ENCODE peak calls at places on chromosome 11, in five cellular contexts. S is heart left ventricle, R is left ventricle myocardium inferior, X is stomach, L is mesenchymal stem cell. Z is an unnamed sample.

GRCh38 chr11:72614381-72614780 is 59.8 kb downstream of the PDE2A start:
- DNase-seq in R (no peak), S (no peak), X (no peak), L (no peak), Z (no peak)

GRCh38 chr11:6475936-6476335 is 2.2 kb upstream of the TRIM3 start:
- DNase-seq in L (peak; percentile 17), S (no peak), X (peak; percentile 72), R (no peak), Z (no peak)

GRCh38 chr11:35302388-35302787 is 117.0 kb downstream of the SLC1A2 start:
- DNase-seq in X (no peak), L (no peak), R (no peak), S (no peak), Z (peak; percentile 30)

GRCh38 chr11:59658036-59658435 is 10.8 kb downstream of the PATL1 start:
- DNase-seq in X (no peak), S (no peak), L (no peak), R (no peak), Z (no peak)

GRCh38 chr11:76803023-76803422 is 19.9 kb downstream of the TSKU start:
- DNase-seq in L (peak; percentile 86), X (no peak), R (no peak), S (peak; percentile 44), Z (no peak)

GRCh38 chr11:72330131-72330727 is 86.3 kb upstream of the PHOX2A start:
- DNase-seq in S (no peak), X (no peak), L (no peak), R (no peak), Z (no peak)

GRCh38 chr11:7421136-7421535 is 64.2 kb upstream of the OLFML1 start:
- DNase-seq in X (no peak), S (no peak), R (no peak), L (no peak), Z (no peak)

GRCh38 chr11:79244175-79244804 is 196.5 kb downstream of the TENM4 start:
- DNase-seq in L (peak; percentile 75), X (no peak), R (no peak), S (no peak), Z (peak; percentile 22)

GRCh38 chr11:103903621-103904323 is 132.7 kb upstream of the DDI1 start:
- DNase-seq in L (no peak), X (no peak), R (no peak), S (no peak), Z (no peak)

GRCh38 chr11:29231991-29232390 is 784.8 kb downstream of the KCNA4 start:
- DNase-seq in R (no peak), L (no peak), S (no peak), X (no peak), Z (no peak)

GRCh38 chr11:77155082-77155475 is 27.0 kb downstream of the MYO7A start:
- DNase-seq in L (no peak), R (no peak), S (no peak), X (no peak), Z (no peak)

GRCh38 chr11:123351375-123351774 is 78.7 kb upstream of the GRAMD1B start:
- DNase-seq in L (no peak), X (no peak), R (peak; percentile 48), S (no peak), Z (no peak)

GRCh38 chr11:64849600-64850356 is 5.3 kb upstream of the CDC42BPG start:
- DNase-seq in L (no peak), R (peak; percentile 70), X (no peak), S (no peak), Z (peak; percentile 54)

GRCh38 chr11:119684361-119685072 is 44.5 kb downstream of the NECTIN1 start:
- DNase-seq in X (no peak), L (peak; percentile 85), R (no peak), S (no peak), Z (peak; percentile 90)

GRCh38 chr11:114115406-114116054 is 56.0 kb downstream of the ZBTB16 start:
- DNase-seq in X (no peak), L (peak; percentile 39), S (no peak), R (no peak), Z (no peak)

GRCh38 chr11:75167617-75168016 is 16.7 kb downstream of the SLCO2B1 start:
- DNase-seq in L (no peak), R (no peak), X (no peak), S (no peak), Z (no peak)

GRCh38 chr11:2885017-2885675 is 429 bp downstream of the CDKN1C start:
- DNase-seq in L (peak; percentile 74), R (peak; percentile 63), X (peak; percentile 71), S (peak; percentile 81), Z (peak; percentile 26)

GRCh38 chr11:119338318-119338890 is 2.3 kb downstream of the C1QTNF5 start:
- DNase-seq in L (no peak), X (peak; percentile 75), S (peak; percentile 78), R (peak; percentile 65), Z (peak; percentile 67)

GRCh38 chr11:82533628-82534353 is 199.9 kb downstream of the FAM181B start:
- DNase-seq in R (no peak), L (no peak), X (no peak), S (no peak), Z (no peak)

GRCh38 chr11:120563698-120564572 is 52.4 kb downstream of the GRIK4 start:
- DNase-seq in X (no peak), R (peak; percentile 34), L (peak; percentile 46), S (no peak), Z (no peak)

GRCh38 chr11:91967018-91967715 is 257.5 kb upstream of the FAT3 start:
- DNase-seq in R (no peak), S (no peak), L (no peak), X (no peak), Z (no peak)

GRCh38 chr11:45280449-45280848 is 5.7 kb downstream of the SYT13 start:
- DNase-seq in L (no peak), R (no peak), S (no peak), X (no peak), Z (no peak)

GRCh38 chr11:65663634-65664200 is 1.0 kb upstream of the RELA start:
- DNase-seq in R (peak; percentile 56), L (peak; percentile 87), S (no peak), X (peak; percentile 57), Z (peak; percentile 58)

GRCh38 chr11:117946842-117947526 is 17.8 kb upstream of the TMPRSS13 start:
- DNase-seq in R (peak; percentile 88), X (peak; percentile 90), S (peak; percentile 94), L (peak; percentile 93), Z (peak; percentile 85)
- H3K4me3 ChIP-seq in R (no peak overlapping the region), X (no peak overlapping the region), S (no peak overlapping the region), L (no peak overlapping the region), Z (no peak overlapping the region)

DNA sequence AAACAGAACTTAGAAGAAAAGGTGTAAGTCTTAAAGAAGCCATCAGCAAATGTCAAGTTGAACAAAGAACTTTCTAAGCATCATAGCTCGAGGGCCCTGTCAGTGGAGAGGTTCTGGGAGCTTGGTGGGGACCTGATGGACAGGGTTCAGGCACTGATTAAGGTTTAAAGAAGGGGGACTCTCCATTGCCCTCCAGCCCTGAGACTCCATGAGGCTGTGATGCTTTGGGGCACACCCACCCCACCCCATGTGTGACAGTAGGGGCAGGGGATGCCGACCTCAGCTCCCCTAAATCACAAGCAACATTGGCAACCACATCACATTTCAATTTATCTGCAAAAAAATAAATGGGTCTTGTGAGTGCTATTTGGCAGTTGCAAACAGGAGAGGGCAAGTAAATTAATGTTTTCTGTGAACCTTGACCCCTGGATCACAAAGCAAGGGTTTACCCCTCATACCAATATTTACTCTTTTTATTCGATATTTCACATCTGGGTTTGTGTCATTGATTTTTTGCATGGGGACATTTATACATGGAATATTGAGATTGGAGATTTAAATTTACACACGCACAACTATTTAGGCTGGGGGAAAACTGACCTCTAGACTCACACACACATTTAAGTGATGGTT is 37.1 kb upstream of the ANO1 start:
- DNase-seq in S (no peak), R (no peak), L (no peak), X (peak; percentile 7), Z (no peak)
- H3K9me3 ChIP-seq in S (peaks cover 45% of the 10 kb centered on the region), R (peaks cover 62% of the 10 kb centered on the region), L (peaks cover 89% of the 10 kb centered on the region), X (peaks cover 49% of the 10 kb centered on the region), Z (peaks cover 35% of the 10 kb centered on the region)

DNA sequence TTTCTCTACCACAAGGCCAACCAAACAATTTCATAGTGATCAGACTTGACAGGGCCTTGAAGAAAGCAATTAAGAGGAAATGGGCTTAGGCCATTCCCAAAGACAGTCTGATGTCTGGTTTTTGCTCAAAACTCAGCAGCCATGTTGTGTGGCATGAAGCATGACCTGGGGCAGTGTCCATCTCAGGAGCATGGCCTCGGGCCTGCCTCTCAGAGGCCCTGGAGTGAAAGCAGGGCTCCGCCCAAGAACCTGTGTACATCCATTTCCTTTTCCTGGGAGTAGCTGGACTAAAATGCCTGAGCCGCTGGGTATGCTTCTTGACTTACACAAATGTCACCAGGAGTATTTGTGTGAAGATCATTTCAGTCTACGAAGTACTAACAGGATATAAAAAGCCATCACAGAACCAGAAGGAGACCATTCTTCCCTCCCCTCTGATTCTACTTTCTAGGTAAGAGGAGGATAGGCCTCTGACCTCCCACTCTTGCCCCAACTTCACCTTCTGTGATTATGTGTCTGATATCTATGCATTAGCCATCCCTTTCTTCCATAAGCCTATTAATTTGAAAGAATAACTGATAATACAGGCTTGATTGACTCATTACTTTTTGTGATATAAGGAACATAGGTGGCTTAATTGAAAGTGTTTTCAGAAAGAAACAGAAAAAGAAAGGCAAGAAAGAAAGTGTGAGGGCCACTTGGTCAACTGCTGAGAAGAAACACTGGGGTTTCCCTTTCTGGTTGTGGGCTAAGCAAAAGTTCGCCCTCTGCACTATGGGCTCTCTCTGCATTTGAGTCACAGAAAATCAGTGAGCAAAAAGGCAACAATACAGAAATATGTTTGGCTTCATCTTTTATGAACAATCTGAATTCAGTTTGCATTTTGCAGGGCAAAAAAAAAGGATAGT is 188.5 kb upstream of the MTMR2 start:
- DNase-seq in X (no peak), R (no peak), S (no peak), L (peak; percentile 49), Z (no peak)
- H3K4me3 ChIP-seq in X (no peak overlapping the region), R (peak overlapping the region; percentile 3), S (no peak overlapping the region), L (peak overlapping the region; percentile 52), Z (no peak overlapping the region)

DNA sequence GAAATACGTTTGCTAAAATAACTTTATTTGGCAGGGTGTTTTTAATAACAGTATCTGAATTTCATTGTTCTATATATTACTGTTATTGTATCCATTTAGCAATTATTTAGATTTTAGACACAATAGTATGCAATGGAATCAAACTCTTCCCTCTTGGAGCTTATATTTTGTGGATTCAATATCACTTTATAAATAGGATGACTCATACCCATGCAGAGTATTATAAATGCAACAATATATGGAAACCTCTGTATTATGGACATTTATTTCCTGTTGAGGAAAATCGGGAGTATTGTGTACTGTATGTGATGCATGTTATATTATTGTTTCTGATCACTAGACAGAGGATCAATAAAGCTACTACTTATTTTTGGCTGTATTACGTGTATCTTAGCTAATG is 721 bp downstream of the METTL15 start:
- DNase-seq in L (peak; percentile 18), R (no peak), X (no peak), S (no peak), Z (no peak)
- H3K9me3 ChIP-seq in L (no peaks in the 10 kb centered on the region), R (no peaks in the 10 kb centered on the region), X (no peaks in the 10 kb centered on the region), S (no peaks in the 10 kb centered on the region), Z (no peaks in the 10 kb centered on the region)

DNA sequence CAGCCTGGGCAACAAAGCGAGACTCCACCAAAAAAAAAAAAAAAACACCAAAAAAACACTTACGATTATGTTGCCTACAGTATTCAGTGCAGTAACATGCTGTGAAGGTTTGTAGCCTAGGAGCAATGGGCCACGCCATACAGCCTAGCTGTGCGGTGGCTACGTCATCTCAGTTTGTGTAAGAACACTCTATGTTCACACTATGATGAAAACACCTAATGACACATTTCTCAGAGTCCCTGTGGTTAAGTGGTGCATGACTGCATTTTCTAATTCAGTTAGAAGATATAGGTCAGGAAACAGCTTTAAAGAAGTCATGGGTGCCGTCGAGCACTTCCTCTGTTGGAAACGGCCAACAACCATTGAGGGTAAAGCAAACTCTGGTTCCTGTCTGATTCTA is 75.7 kb upstream of the ANO1 start:
- DNase-seq in R (no peak), L (no peak), X (no peak), S (no peak), Z (no peak)
- H3K4me3 ChIP-seq in R (no peak overlapping the region), L (no peak overlapping the region), X (no peak overlapping the region), S (no peak overlapping the region), Z (no peak overlapping the region)